ENCODE peak calls at places on chromosomes 4 and X, in six cellular contexts. J is HCT116, L is PC-3, U is GM23338, M is OCI-LY7, G is neural progenitor cell. A is an unnamed sample.

GRCh38 chrX:50432760-50433377 is 37.8 kb downstream of the DGKK start:
- DNase-seq in G (peak), J (no peak), U (peak), M (no peak), L (no peak), A (no peak)

GRCh38 chrX:107968623-107969022 is 13.5 kb downstream of the TEX13B start:
- DNase-seq in G (no peak), U (no peak), M (no peak), J (no peak), L (no peak), A (no peak)

GRCh38 chrX:21960569-21960968 is 20.1 kb downstream of the SMS start:
- DNase-seq in L (no peak), U (no peak), G (no peak), M (no peak), J (no peak), A (no peak)

GRCh38 chr4:29558789-29559188 is 1161.4 kb upstream of the PCDH7 start:
- DNase-seq in U (no peak), J (no peak), M (no peak), L (no peak), G (no peak), A (no peak)

GRCh38 chrX:103467156-103467555 is 52.1 kb downstream of the RAB40A start:
- DNase-seq in G (no peak), L (no peak), U (no peak), M (no peak), J (no peak), A (peak)

GRCh38 chr4:26873391-26874026 is 12.9 kb downstream of the STIM2 start:
- DNase-seq in J (no peak), M (no peak), G (no peak), L (no peak), U (no peak), A (no peak)

GRCh38 chr4:185839770-185840169 is 27.8 kb upstream of the SORBS2 start:
- DNase-seq in L (no peak), M (no peak), J (no peak), U (peak), G (peak), A (peak)

GRCh38 chr4:92234393-92235176 is 69.2 kb upstream of the GRID2 start:
- DNase-seq in J (peak), U (no peak), G (no peak), L (peak), M (no peak), A (peak)

GRCh38 chrX:118652717-118653116 is 74.7 kb upstream of the IL13RA1 start:
- DNase-seq in M (no peak), U (no peak), L (peak), G (no peak), J (no peak), A (peak)

GRCh38 chrX:58025979-58026378 is 115.7 kb upstream of the ZXDA start:
- DNase-seq in L (peak), J (peak), U (peak), G (peak), M (peak), A (peak)

GRCh38 chr4:128721896-128722295 is 87.6 kb upstream of the JADE1 start:
- DNase-seq in G (peak), J (no peak), L (no peak), U (peak), M (no peak), A (no peak)

GRCh38 chr4:122083356-122083755 is 68.8 kb upstream of the BLTP1 start:
- DNase-seq in J (no peak), M (no peak), L (no peak), G (no peak), U (peak), A (no peak)
- TF ChIP-seq EZH2phosphoT487 in J (no peak), M (no peak), L (no peak), G (no peak), U (no peak), A (no peak)

DNA sequence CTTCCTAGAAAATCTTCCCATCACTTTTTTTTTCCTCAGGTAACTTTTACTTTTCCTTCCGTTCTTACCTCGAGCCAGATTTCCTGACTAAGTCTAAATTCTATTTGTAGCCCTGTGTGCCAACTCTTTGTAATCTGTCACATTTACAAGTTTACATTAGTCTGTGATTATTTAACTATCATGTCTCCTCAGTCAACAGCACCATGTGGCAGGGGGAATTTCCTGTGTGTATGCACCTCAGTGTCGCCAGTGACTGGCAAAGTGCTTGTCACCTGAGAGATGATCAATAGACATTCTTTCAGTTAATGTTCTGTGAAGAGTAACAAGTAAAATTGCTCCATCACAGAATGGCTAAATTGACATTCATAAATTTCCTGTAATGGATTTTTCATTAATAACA is 468.5 kb downstream of the PDGFC start:
- DNase-seq in J (no peak), M (no peak), L (peak), G (no peak), U (no peak), A (no peak)
- TF ChIP-seq EZH2phosphoT487 in J (no peak), M (no peak), L (no peak), G (no peak), U (no peak), A (no peak)

GRCh38 chr4:31682796-31683195 is 962.6 kb downstream of the PCDH7 start:
- DNase-seq in M (no peak), U (no peak), J (no peak), G (no peak), L (no peak), A (no peak)
- TF ChIP-seq EZH2phosphoT487 in M (no peak), U (no peak), J (no peak), G (no peak), L (no peak), A (no peak)

GRCh38 chr4:48222491-48222890 is 47.1 kb downstream of the TEC start:
- DNase-seq in L (no peak), M (no peak), U (no peak), J (no peak), G (no peak), A (no peak)
- TF ChIP-seq EZH2phosphoT487 in L (no peak), M (no peak), U (no peak), J (no peak), G (no peak), A (no peak)

GRCh38 chr4:8868321-8869001 is 3.2 kb downstream of the HMX1 start:
- DNase-seq in M (no peak), G (no peak), L (no peak), U (peak), J (no peak), A (no peak)

GRCh38 chr4:8866421-8866820 is 5.2 kb downstream of the HMX1 start:
- DNase-seq in M (no peak), L (no peak), U (peak), J (no peak), G (no peak), A (no peak)

GRCh38 chr4:8865681-8866310 is 5.8 kb downstream of the HMX1 start:
- DNase-seq in J (no peak), L (no peak), G (no peak), M (no peak), U (peak), A (no peak)

GRCh38 chr4:8867624-8868320 is 3.9 kb downstream of the HMX1 start:
- DNase-seq in L (no peak), G (peak), M (no peak), U (peak), J (no peak), A (no peak)

DNA sequence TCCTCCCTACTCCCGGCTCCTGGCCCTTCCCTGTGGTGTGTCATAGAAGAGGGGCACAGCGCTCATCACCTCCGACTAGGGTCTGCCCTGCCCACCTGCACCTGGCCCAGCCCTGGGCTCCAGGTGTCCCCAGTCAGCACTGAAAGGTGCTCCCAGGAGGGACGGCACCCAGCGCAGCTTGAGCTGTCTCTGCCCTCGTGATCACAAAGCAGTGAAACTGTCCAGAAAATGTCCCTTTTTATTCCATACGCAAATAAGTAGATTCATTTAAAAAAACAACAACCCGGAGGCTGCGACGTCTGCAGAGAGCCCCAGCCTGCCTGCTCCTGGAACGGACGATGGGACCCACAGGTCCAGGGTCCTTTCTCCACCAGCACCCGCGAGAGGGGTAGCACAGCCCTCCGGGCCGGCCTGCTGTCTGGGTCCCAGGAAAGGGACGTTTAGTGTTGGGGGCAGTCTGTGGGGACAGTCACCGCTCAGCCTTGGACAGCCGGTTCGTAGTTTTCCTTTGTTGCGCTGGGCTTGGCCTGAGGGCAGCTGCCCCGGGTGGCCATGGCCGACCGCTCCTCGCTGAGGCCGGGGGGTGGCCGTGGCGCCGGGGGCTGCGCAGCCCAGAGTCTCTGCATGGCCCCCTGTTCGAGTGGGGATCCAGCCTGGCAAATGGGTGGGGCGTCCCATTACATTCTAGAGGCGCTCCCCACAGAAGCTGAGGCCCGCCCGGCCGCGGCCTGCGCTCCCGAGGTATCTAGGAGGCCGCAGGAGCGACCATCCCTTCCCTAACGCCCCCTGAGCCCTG is 4.6 kb downstream of the HMX1 start:
- DNase-seq in M (no peak), G (peak), L (no peak), J (no peak), U (peak), A (no peak)
- TF ChIP-seq EZH2phosphoT487 in M (no peak), G (peak), L (no peak), J (no peak), U (peak), A (no peak)

DNA sequence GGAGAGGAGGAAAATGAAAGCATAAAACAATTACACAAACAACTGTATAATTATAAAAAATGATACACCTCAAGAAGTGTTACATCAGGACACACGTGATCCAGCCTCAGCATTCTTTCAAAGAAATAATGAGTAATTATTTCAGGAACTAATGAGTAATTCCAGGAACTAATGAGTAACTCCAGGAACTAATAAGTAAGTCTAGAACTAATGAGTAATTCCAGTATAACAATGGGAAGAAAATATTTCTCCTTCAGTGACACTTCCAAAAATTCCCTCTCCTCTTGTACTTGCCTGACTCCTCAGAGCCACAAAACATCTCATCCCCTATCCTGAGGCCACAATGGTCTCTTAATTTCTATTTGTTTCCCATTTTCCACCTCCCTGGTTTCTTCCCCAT is 63.5 kb upstream of the COL25A1 start:
- DNase-seq in L (no peak), J (no peak), G (no peak), M (no peak), U (no peak), A (no peak)
- TF ChIP-seq EZH2phosphoT487 in L (no peak), J (no peak), G (no peak), M (no peak), U (no peak), A (no peak)

DNA sequence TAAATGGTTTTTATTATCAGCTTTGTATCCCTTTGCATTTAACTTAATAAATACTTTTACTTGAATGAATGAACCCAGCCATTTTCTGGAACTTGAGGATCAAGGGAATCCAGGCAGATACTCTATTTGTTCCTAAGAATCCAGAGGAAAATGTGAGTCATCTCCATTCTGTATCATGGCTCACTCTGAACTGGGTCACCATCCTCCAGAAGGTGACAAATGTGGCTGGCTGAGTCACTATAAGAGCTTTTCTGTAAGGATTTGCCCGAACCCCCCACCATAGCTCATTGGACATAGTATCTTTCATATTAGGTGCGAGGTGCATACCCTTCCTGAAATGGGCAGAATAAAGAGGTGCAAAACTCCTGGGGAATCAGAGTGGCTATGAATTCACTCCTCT is 25.8 kb downstream of the RTL9 start:
- DNase-seq in J (peak), G (no peak), L (peak), M (no peak), U (no peak), A (peak)
- TF ChIP-seq EZH2phosphoT487 in J (no peak), G (no peak), L (no peak), M (no peak), U (no peak), A (no peak)

A was measured in GM23248.